ENCODE peak calls at places on chromosome 5, in four cellular contexts. One of them, this sample, is unnamed.

GRCh38 chr5:172985596-172985995 is 2.0 kb downstream of the ATP6V0E1 start:
- DNase-seq in dorsolateral prefrontal cortex: no peak
- DNase-seq in cardiac fibroblast: no peak
- DNase-seq in ovary: no peak
- DNase-seq in this sample: no peak

GRCh38 chr5:173775692-173776135 is 112.4 kb upstream of the CPEB4 start:
- DNase-seq in dorsolateral prefrontal cortex: peak; percentile 32
- DNase-seq in cardiac fibroblast: no peak
- DNase-seq in ovary: no peak
- DNase-seq in this sample: no peak

GRCh38 chr5:151680944-151681427 is 5.7 kb downstream of the SPARC start:
- DNase-seq in dorsolateral prefrontal cortex: no peak
- DNase-seq in cardiac fibroblast: peak; percentile 59
- DNase-seq in ovary: no peak
- DNase-seq in this sample: no peak

GRCh38 chr5:166561759-166562158 is 1729.7 kb upstream of the WWC1 start:
- DNase-seq in dorsolateral prefrontal cortex: no peak
- DNase-seq in cardiac fibroblast: peak; percentile 23
- DNase-seq in ovary: no peak
- DNase-seq in this sample: no peak

GRCh38 chr5:9251379-9251980 is 294.4 kb downstream of the SEMA5A start:
- DNase-seq in dorsolateral prefrontal cortex: no peak
- DNase-seq in cardiac fibroblast: peak; percentile 39
- DNase-seq in ovary: no peak
- DNase-seq in this sample: no peak

GRCh38 chr5:177594071-177594470 is 2.1 kb downstream of the TMED9 start:
- DNase-seq in dorsolateral prefrontal cortex: no peak
- DNase-seq in cardiac fibroblast: no peak
- DNase-seq in ovary: no peak
- DNase-seq in this sample: no peak

GRCh38 chr5:124783285-124783684 is 36.8 kb upstream of the ZNF608 start:
- DNase-seq in dorsolateral prefrontal cortex: no peak
- DNase-seq in cardiac fibroblast: no peak
- DNase-seq in ovary: no peak
- DNase-seq in this sample: no peak

GRCh38 chr5:177366528-177367322 is 9.0 kb downstream of the RGS14 start:
- DNase-seq in dorsolateral prefrontal cortex: no peak
- DNase-seq in cardiac fibroblast: peak; percentile 91
- DNase-seq in ovary: peak; percentile 92
- DNase-seq in this sample: no peak

GRCh38 chr5:61115968-61116367 is 46.3 kb downstream of the SMIM15 start:
- DNase-seq in dorsolateral prefrontal cortex: no peak
- DNase-seq in cardiac fibroblast: no peak
- DNase-seq in ovary: no peak
- DNase-seq in this sample: no peak

GRCh38 chr5:154176191-154176590 is 14.3 kb upstream of the GALNT10 start:
- DNase-seq in dorsolateral prefrontal cortex: no peak
- DNase-seq in cardiac fibroblast: peak; percentile 87
- DNase-seq in ovary: no peak
- DNase-seq in this sample: peak; percentile 54

GRCh38 chr5:57004800-57005199 is 52.9 kb upstream of the MIER3 start:
- DNase-seq in dorsolateral prefrontal cortex: no peak
- DNase-seq in cardiac fibroblast: no peak
- DNase-seq in ovary: no peak
- DNase-seq in this sample: no peak

GRCh38 chr5:82225525-82226172 is 52.5 kb downstream of the RPS23 start:
- DNase-seq in dorsolateral prefrontal cortex: peak; percentile 46
- DNase-seq in cardiac fibroblast: peak; percentile 69
- DNase-seq in ovary: peak; percentile 59
- DNase-seq in this sample: peak; percentile 29
- H3K4me3 ChIP-seq in dorsolateral prefrontal cortex: no peak overlapping the region
- H3K4me3 ChIP-seq in cardiac fibroblast: no peak overlapping the region
- H3K4me3 ChIP-seq in ovary: no peak overlapping the region
- H3K4me3 ChIP-seq in this sample: no peak overlapping the region

GRCh38 chr5:81542242-81542641 is 148.3 kb upstream of the ACOT12 start:
- DNase-seq in dorsolateral prefrontal cortex: no peak
- DNase-seq in cardiac fibroblast: no peak
- DNase-seq in ovary: no peak
- DNase-seq in this sample: no peak

GRCh38 chr5:81534481-81534840 is 140.5 kb upstream of the ACOT12 start:
- DNase-seq in dorsolateral prefrontal cortex: no peak
- DNase-seq in cardiac fibroblast: peak; percentile 59
- DNase-seq in ovary: no peak
- DNase-seq in this sample: no peak

GRCh38 chr5:81533629-81534480 is 139.9 kb upstream of the ACOT12 start:
- DNase-seq in dorsolateral prefrontal cortex: no peak
- DNase-seq in cardiac fibroblast: peak; percentile 23
- DNase-seq in ovary: no peak
- DNase-seq in this sample: no peak

DNA sequence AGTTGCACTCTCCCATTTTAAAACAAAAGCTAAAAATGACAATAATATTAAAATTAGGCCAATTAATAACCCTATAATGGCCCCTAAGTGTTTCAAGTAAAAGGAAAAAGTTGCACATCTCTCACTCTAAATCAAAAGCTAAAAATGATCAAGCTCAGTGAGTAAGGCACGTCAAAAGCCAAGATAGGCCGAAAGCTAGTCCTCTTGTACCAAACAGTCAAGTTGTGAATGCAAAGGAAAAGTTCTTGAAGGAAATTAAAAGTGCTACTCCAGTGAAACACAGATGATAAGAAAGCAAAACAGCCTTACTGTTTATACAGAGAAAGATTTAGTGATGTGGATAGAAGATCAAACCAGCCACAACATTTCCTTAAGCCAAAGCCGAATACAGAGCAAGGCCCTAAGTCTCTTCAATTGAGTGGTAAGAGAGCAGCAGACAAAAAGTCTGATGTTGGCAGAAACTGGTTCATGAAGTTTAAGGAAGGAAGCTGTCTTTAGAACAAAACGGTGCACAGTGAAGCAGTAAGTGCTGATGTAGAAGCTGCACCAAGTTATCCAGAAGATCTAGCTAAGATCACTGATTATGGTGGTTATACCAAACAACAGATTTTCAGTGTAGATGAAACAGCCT is 144.1 kb upstream of the ACOT12 start:
- DNase-seq in dorsolateral prefrontal cortex: no peak
- DNase-seq in cardiac fibroblast: no peak
- DNase-seq in ovary: no peak
- DNase-seq in this sample: no peak
- TF ChIP-seq CTCF in dorsolateral prefrontal cortex: no peak
- TF ChIP-seq CTCF in cardiac fibroblast: no peak
- TF ChIP-seq CTCF in ovary: no peak
- TF ChIP-seq CTCF in this sample: no peak

GRCh38 chr5:131416729-131417128 is 152.9 kb downstream of the CDC42SE2 start:
- DNase-seq in dorsolateral prefrontal cortex: no peak
- DNase-seq in cardiac fibroblast: no peak
- DNase-seq in ovary: no peak
- DNase-seq in this sample: no peak

GRCh38 chr5:131418846-131419245 is 155.0 kb downstream of the CDC42SE2 start:
- DNase-seq in dorsolateral prefrontal cortex: no peak
- DNase-seq in cardiac fibroblast: no peak
- DNase-seq in ovary: no peak
- DNase-seq in this sample: no peak

GRCh38 chr5:131413605-131414559 is 150.0 kb downstream of the CDC42SE2 start:
- DNase-seq in dorsolateral prefrontal cortex: no peak
- DNase-seq in cardiac fibroblast: no peak
- DNase-seq in ovary: no peak
- DNase-seq in this sample: no peak

GRCh38 chr5:131419877-131420276 is 156.0 kb downstream of the CDC42SE2 start:
- DNase-seq in dorsolateral prefrontal cortex: no peak
- DNase-seq in cardiac fibroblast: no peak
- DNase-seq in ovary: no peak
- DNase-seq in this sample: no peak

GRCh38 chr5:131417240-131417869 is 153.5 kb downstream of the CDC42SE2 start:
- DNase-seq in dorsolateral prefrontal cortex: peak; percentile 64
- DNase-seq in cardiac fibroblast: peak; percentile 85
- DNase-seq in ovary: peak; percentile 76
- DNase-seq in this sample: no peak
- H3K4me3 ChIP-seq in dorsolateral prefrontal cortex: no peak overlapping the region
- H3K4me3 ChIP-seq in cardiac fibroblast: no peak overlapping the region
- H3K4me3 ChIP-seq in ovary: no peak overlapping the region
- H3K4me3 ChIP-seq in this sample: no peak overlapping the region

DNA sequence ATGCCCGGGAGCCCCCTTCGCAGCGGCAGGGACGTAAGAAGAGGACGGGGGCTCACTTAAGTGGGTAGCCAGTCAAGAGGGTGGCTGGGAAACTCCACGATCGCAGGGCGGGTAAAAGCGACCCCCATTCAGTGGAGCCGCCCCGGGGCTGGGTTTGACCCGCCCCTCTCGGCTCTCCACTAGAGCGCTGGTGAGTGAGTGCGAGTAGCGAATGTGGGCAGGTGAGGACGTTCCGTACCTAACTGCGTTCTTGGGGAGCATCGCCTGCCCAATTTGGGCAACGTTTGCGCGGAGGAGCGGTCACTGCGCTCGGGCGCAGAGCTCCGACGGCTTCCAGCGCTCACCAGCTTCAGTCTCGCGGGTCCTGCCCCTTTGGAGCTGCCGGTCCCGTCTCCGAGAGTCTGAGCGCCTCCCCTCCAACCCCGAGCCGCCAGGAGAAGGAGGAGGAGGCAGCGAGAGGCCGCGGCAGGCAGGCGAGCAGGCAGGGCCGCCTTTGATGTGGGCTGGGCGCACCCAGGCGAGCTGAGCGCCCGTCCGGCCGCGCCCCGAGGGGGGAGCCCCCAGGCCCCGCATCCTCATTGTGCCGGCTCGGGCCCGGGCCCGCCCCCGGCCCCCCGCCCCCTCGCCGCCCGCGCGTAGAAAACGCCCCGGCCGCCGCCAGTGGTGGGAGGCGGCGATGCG is at the start of gene FGF18:
- DNase-seq in dorsolateral prefrontal cortex: peak; percentile 48
- DNase-seq in cardiac fibroblast: peak; percentile 50
- DNase-seq in ovary: peak; percentile 51
- DNase-seq in this sample: no peak
- TF ChIP-seq CTCF in dorsolateral prefrontal cortex: no peak
- TF ChIP-seq CTCF in cardiac fibroblast: no peak
- TF ChIP-seq CTCF in ovary: no peak
- TF ChIP-seq CTCF in this sample: no peak

DNA sequence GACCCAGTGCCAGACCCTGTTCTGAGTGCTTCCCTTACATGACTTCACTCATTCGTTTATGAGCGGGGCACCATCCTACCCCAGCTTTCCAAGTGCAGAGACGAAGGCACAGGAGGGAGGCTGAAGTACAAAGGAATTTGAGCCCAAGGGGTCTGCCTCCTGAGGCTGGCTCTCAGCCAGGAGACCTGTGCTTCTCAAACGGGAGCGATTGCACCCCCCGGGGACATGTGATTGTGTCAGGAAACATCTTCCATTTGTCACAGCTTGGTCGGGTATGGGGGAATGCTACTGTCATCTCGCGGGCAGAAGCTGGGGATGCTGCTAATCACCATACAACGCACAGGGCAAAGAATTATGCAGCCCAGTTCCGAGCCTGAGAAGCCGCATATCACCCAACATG is 23.9 kb downstream of the ADCY2 start:
- DNase-seq in dorsolateral prefrontal cortex: no peak
- DNase-seq in cardiac fibroblast: no peak
- DNase-seq in ovary: no peak
- DNase-seq in this sample: no peak
- H3K4me3 ChIP-seq in dorsolateral prefrontal cortex: no peak overlapping the region
- H3K4me3 ChIP-seq in cardiac fibroblast: no peak overlapping the region
- H3K4me3 ChIP-seq in ovary: no peak overlapping the region
- H3K4me3 ChIP-seq in this sample: no peak overlapping the region

GRCh38 chr5:52328220-52328619 is 459.5 kb upstream of the ITGA1 start:
- DNase-seq in dorsolateral prefrontal cortex: no peak
- DNase-seq in cardiac fibroblast: no peak
- DNase-seq in ovary: no peak
- DNase-seq in this sample: no peak
- TF ChIP-seq CTCF in dorsolateral prefrontal cortex: no peak
- TF ChIP-seq CTCF in cardiac fibroblast: no peak
- TF ChIP-seq CTCF in ovary: no peak
- TF ChIP-seq CTCF in this sample: no peak

GRCh38 chr5:87399720-87400119 is 13.0 kb downstream of the CCNH start:
- DNase-seq in dorsolateral prefrontal cortex: no peak
- DNase-seq in cardiac fibroblast: no peak
- DNase-seq in ovary: no peak
- DNase-seq in this sample: no peak
- H3K4me3 ChIP-seq in dorsolateral prefrontal cortex: no peak overlapping the region
- H3K4me3 ChIP-seq in cardiac fibroblast: no peak overlapping the region
- H3K4me3 ChIP-seq in ovary: no peak overlapping the region
- H3K4me3 ChIP-seq in this sample: no peak overlapping the region